ENCODE peak calls at places on chromosomes 2 and 18, in five cellular contexts. J, F, V, X and E are unnamed samples.

GRCh38 chr2:71782323-71782722 is 329.0 kb downstream of the DYSF start:
- DNase-seq in X (no peak), J (no peak), F (no peak), V (no peak), E (no peak)

GRCh38 chr2:204655101-204655500 is 109.8 kb downstream of the PARD3B start:
- DNase-seq in X (no peak), J (no peak), F (no peak), V (no peak), E (no peak)

GRCh38 chr18:22293417-22293816 is 124.0 kb downstream of the GATA6 start:
- DNase-seq in X (no peak), J (no peak), F (no peak), V (no peak), E (no peak)

GRCh38 chr2:175441361-175441760 is 259.9 kb upstream of the ATP5MC3 start:
- DNase-seq in F (no peak), V (no peak), X (no peak), J (no peak), E (no peak)

GRCh38 chr18:66582151-66582550 is 21.7 kb downstream of the CDH19 start:
- DNase-seq in V (no peak), X (no peak), J (no peak), F (no peak), E (no peak)

GRCh38 chr2:118012778-118013177 is 1.1 kb downstream of the CCDC93 start:
- DNase-seq in F (no peak), V (no peak), J (no peak), X (no peak), E (no peak)

GRCh38 chr2:231382116-231382515 is 13.4 kb upstream of the B3GNT7 start:
- DNase-seq in J (no peak), V (no peak), F (no peak), X (no peak), E (no peak)

GRCh38 chr2:134462275-134462674 is 208.4 kb downstream of the MGAT5 start:
- DNase-seq in F (no peak), J (no peak), X (no peak), V (no peak), E (no peak)

GRCh38 chr2:207546822-207547221 is 17.1 kb downstream of the CREB1 start:
- DNase-seq in X (no peak), F (no peak), J (no peak), V (no peak), E (no peak)

GRCh38 chr2:64133828-64134227 is 10.4 kb downstream of the PELI1 start:
- DNase-seq in X (no peak), V (no peak), F (no peak), J (no peak), E (no peak)

GRCh38 chr2:47032773-47033101 is 117.1 kb upstream of the MCFD2 start:
- DNase-seq in J (no peak), V (no peak), F (no peak), X (no peak), E (no peak)
- H3K4me1 ChIP-seq in J (peaks cover 53% of the 10 kb centered on the region), V (peaks cover 4% of the 10 kb centered on the region), F (no peaks in the 10 kb centered on the region), X (peaks cover 73% of the 10 kb centered on the region), E (peaks cover 9% of the 10 kb centered on the region)

DNA sequence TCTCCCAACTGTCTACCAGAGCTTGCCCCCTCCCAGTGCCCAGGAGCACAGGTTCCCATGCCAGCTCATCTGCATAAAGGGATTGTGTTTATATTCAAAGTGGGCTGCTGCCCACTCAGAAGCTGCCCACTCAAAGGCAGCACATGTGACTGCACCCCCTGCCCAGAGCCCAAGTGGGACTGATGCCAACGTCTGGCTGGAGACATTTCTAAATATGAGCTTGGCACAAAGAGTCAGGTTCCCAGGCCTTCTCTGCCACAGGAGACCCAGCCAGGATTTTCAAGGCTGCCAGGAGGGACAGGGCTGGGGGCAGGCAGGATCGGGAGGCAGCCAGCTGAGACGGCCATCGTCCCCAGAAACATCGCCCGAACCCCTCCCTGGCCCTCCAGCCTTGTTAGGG is 67.1 kb downstream of the ZBTB7C start:
- DNase-seq in X (no peak), J (no peak), V (no peak), F (no peak), E (no peak)
- H3K27ac ChIP-seq in X (no peak overlapping the region), J (no peak overlapping the region), V (no peak overlapping the region), F (no peak overlapping the region), E (no peak overlapping the region)

DNA sequence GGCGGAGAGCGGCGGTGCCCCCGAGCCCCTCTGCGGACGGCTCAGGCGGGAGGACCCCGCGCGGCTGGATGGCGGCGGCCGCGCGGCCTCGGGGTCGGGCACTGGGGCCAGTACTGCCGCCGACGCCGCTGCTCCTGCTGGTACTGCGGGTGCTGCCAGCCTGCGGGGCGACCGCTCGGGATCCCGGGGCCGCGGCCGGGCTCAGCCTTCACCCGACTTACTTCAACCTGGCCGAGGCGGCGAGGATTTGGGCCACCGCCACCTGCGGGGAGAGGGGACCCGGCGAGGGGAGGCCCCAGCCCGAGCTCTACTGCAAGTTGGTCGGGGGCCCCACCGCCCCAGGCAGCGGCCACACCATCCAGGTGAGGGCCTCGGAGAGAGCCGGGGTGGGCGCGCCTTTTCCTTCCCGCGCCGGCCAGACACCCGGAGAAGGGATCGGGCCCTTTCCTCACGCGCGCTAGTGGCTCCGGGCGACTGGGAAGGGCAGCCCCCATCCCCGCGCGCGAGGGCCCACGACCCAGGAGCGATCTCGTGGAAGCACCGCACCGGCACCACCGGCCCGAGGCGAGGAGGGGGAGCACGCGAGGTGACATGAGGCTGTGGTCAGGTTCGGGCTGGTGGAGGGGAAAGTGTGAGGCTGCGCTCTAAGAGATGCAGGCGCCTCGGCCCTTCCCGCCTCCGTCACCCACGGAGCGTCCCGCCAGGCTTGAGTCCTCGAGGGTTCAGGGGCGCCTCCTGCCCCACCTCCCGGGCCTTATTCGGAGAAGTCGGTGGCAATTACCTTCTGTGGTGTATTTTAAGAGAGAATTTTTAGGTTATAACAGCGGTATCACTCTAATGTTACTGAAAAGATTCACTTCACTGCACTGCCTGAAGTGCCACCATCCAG is 607 bp downstream of the LAMA3 start:
- DNase-seq in V (no peak), J (peak; percentile 83), F (peak; percentile 9), X (no peak), E (no peak)
- H3K9me3 ChIP-seq in V (no peaks in the 10 kb centered on the region), J (no peaks in the 10 kb centered on the region), F (no peaks in the 10 kb centered on the region), X (no peaks in the 10 kb centered on the region), E (no peaks in the 10 kb centered on the region)

GRCh38 chr2:25491966-25492532 is 150.3 kb upstream of the DNMT3A start:
- DNase-seq in X (no peak), V (no peak), J (no peak), F (no peak), E (no peak)
- H3K4me1 ChIP-seq in X (no peaks in the 10 kb centered on the region), V (peaks cover 13% of the 10 kb centered on the region), J (peaks cover 14% of the 10 kb centered on the region), F (no peaks in the 10 kb centered on the region), E (no peaks in the 10 kb centered on the region)

DNA sequence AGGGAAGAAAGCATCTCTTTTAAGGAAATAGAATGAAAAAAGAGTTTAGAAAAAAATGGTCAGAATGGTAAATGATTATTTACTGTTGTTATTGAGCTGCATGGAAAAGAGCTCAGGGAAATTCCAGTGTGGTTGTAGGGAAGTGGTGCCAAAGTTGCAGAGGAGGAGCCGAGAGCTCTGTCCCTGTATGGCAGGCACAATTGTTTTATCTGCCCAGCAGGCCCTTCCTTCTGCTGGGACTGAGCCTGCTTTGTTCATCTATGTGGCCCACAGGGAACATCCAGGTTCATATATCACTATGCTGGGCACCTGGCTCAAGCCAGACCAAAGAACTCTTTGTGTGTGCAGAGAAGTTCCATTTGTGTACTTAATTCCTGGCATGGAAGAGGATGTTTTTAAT is 80.8 kb upstream of the AGAP1 start:
- DNase-seq in J (no peak), V (no peak), F (no peak), X (no peak), E (no peak)
- H3K27ac ChIP-seq in J (no peak overlapping the region), V (no peak overlapping the region), F (no peak overlapping the region), X (no peak overlapping the region), E (no peak overlapping the region)

GRCh38 chr18:12946549-12947354 is 1.1 kb upstream of the SEH1L start:
- DNase-seq in V (peak; percentile 35), X (peak; percentile 38), F (no peak), J (peak; percentile 81), E (peak; percentile 4)
- H3K9me3 ChIP-seq in V (peaks cover 5% of the 10 kb centered on the region), X (no peaks in the 10 kb centered on the region), F (no peaks in the 10 kb centered on the region), J (no peaks in the 10 kb centered on the region), E (no peaks in the 10 kb centered on the region)

GRCh38 chr2:219499555-219499954 is 864 bp downstream of the GMPPA start:
- DNase-seq in J (no peak), F (no peak), V (no peak), X (no peak), E (no peak)
- H3K4me1 ChIP-seq in J (peaks cover 30% of the 10 kb centered on the region), F (peaks cover 26% of the 10 kb centered on the region), V (peaks cover 23% of the 10 kb centered on the region), X (peaks cover 24% of the 10 kb centered on the region), E (peaks cover 9% of the 10 kb centered on the region)

GRCh38 chr2:18062892-18063291 is 184.4 kb downstream of the KCNS3 start:
- DNase-seq in J (no peak), V (no peak), F (no peak), X (no peak), E (no peak)
- H3K27ac ChIP-seq in J (no peak overlapping the region), V (no peak overlapping the region), F (no peak overlapping the region), X (no peak overlapping the region), E (no peak overlapping the region)

DNA sequence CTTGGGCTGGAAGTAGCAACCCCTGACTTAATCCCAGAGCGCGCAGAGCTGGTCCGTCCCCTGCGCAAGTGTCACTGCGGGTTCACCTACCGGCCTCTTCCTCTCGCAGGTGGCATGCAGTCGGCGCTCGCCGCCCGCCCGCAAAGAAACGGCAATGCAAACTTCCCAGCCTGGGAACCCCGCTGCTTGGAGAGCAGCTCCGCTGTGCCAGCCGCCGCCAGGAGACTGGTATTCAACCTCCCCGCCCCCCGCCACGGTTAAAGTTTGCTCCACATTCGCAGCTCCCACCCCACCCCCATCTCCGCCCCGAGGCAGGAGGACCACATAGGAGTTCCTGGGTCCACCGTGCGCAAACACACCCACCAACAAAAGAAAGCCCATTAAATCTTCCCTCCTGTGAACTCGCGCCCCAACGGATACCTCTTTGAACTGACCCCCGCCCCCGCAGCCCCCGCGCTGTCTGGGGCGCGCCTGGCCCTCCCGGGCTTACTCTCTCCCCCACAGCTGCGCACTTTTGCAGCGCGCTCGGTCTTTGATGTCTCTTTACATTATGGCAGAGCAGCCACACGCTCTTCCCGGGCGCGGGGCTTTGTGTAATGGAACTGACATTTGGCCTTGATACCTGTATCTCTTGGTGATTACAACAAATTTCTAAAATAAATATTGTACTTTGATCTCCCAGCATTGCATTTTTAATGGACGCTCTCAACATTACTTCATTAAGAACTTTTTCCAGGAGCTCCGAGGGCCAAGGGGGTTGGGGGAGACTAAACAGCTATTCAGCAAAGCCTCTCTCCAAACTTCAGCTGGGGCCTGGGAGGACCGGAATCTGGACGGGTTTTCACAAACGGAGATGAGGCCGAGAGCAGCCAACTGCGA is 3.1 kb upstream of the SP5 start:
- DNase-seq in F (peak; percentile 9), J (peak; percentile 79), V (no peak), X (no peak), E (no peak)
- H3K9me3 ChIP-seq in F (no peaks in the 10 kb centered on the region), J (no peaks in the 10 kb centered on the region), V (no peaks in the 10 kb centered on the region), X (no peaks in the 10 kb centered on the region), E (no peaks in the 10 kb centered on the region)